ENCODE peak calls at places on chromosomes 12 and 14, in four cellular contexts. S is pancreas, R is NCI-H1417, P is RKO. E is an unnamed sample.

GRCh38 chr14:94559638-94560290 is 1.5 kb upstream of the SERPINA4 start:
- DNase-seq in S (no peak), R (no peak), P (no peak), E (no peak)

GRCh38 chr12:90905691-90906370 is 49.1 kb downstream of the CCER1 start:
- DNase-seq in S (no peak), R (no peak), P (no peak), E (no peak)

GRCh38 chr12:127063339-127064090 is 1203.5 kb upstream of the TMEM132C start:
- DNase-seq in S (no peak), R (peak), P (no peak), E (no peak)

GRCh38 chr12:123150804-123151678 is at the start of gene PITPNM2:
- DNase-seq in S (peak), R (peak), P (peak), E (peak)

GRCh38 chr12:12158858-12159257 is 88.1 kb downstream of the BCL2L14 start:
- DNase-seq in S (no peak), R (no peak), P (no peak), E (no peak)

GRCh38 chr12:13956060-13956590 is 25.3 kb downstream of the GRIN2B start:
- DNase-seq in S (no peak), R (no peak), P (no peak), E (no peak)

GRCh38 chr14:56514663-56515371 is 64.8 kb upstream of the TMEM260 start:
- DNase-seq in S (no peak), R (no peak), P (peak), E (no peak)

GRCh38 chr12:11307143-11307542 is 3.1 kb downstream of the PRB4 start:
- DNase-seq in S (no peak), R (no peak), P (no peak), E (no peak)

GRCh38 chr12:101969-102878 is 35.7 kb downstream of the IQSEC3 start:
- DNase-seq in S (no peak), R (peak), P (no peak), E (no peak)

GRCh38 chr12:51871126-51871525 is 16.8 kb upstream of the ANKRD33 start:
- DNase-seq in S (no peak), R (no peak), P (no peak), E (no peak)

GRCh38 chr12:84793558-84794367 is 118.8 kb downstream of the SLC6A15 start:
- DNase-seq in S (no peak), R (no peak), P (peak), E (no peak)

GRCh38 chr12:4447151-4447550 is 1.5 kb upstream of the FGF6 start:
- DNase-seq in S (no peak), R (no peak), P (no peak), E (no peak)

GRCh38 chr14:93018401-93018800 is 95.5 kb downstream of the CHGA start:
- DNase-seq in S (no peak), R (no peak), P (no peak), E (no peak)

GRCh38 chr14:51369814-51370213 is 129.8 kb downstream of the TMX1 start:
- DNase-seq in S (no peak), R (no peak), P (no peak), E (no peak)

GRCh38 chr12:106112094-106112822 is 26.5 kb downstream of the NUAK1 start:
- DNase-seq in S (no peak), R (peak), P (no peak), E (no peak)

GRCh38 chr12:71704920-71705319 is 19.0 kb downstream of the TMEM19 start:
- DNase-seq in S (no peak), R (no peak), P (no peak), E (no peak)

GRCh38 chr14:21048638-21049037 is 6.5 kb downstream of the RNASE7 start:
- DNase-seq in S (no peak), R (no peak), P (no peak), E (no peak)

GRCh38 chr12:94988471-94988870 is 15.0 kb downstream of the NDUFA12 start:
- DNase-seq in S (no peak), R (no peak), P (no peak), E (no peak)

GRCh38 chr14:58716706-58717105 is 78.9 kb downstream of the DACT1 start:
- DNase-seq in S (no peak), R (no peak), P (no peak), E (no peak)

GRCh38 chr12:99253068-99253467 is 394.5 kb upstream of the GARIN6 start:
- DNase-seq in S (no peak), R (peak), P (peak), E (no peak)

GRCh38 chr14:103880334-103880985 is 33.1 kb upstream of the PPP1R13B start:
- DNase-seq in S (peak), R (no peak), P (no peak), E (no peak)

GRCh38 chr14:52922656-52923055 is 28.2 kb downstream of the FERMT2 start:
- DNase-seq in S (no peak), R (no peak), P (no peak), E (no peak)

GRCh38 chr14:69088523-69089445 is 64.1 kb downstream of the DCAF5 start:
- DNase-seq in S (no peak), R (no peak), P (no peak), E (no peak)

E was measured in activated CD8-positive, alpha-beta memory T cell treated with anti-CD3 and anti-CD28 coated beads, Interleukin-2, amount 10 ng/mL, durations not matched to agents 7 days and 5 days.